ENCODE peak calls at places on chromosomes 6 and 20, in nine cellular contexts. S is fibroblast of lung, A is suprapubic skin, K is choroid plexus epithelial cell, Y is fibroblast of pulmonary artery, H is neural progenitor cell, T is AG09309, C is endodermal cell, Q is RWPE1. U is an unnamed sample.

GRCh38 chr6:124131259-124131658 is 327.6 kb downstream of the NKAIN2 start:
- DNase-seq in S (peak), A (no peak), K (peak), Y (peak), H (no peak), T (no peak), C (no peak), Q (no peak), U (no peak)

GRCh38 chr6:167547751-167548150 is 222.9 kb downstream of the TTLL2 start:
- DNase-seq in S (peak), A (no peak), K (peak), Y (peak), H (no peak), T (no peak), C (no peak), Q (no peak), U (peak)

GRCh38 chr20:19735446-19735845 is 22.6 kb upstream of the RIN2 start:
- DNase-seq in S (peak), A (peak), K (peak), Y (peak), H (no peak), T (peak), C (peak), Q (peak), U (peak)

GRCh38 chr20:52004720-52005119 is 186.9 kb downstream of the ZFP64 start:
- DNase-seq in S (peak), A (no peak), K (peak), Y (peak), H (no peak), T (peak), C (no peak), Q (no peak), U (no peak)

GRCh38 chr20:13915244-13915643 is 75.2 kb downstream of the SEL1L2 start:
- DNase-seq in S (no peak), A (no peak), K (no peak), Y (no peak), H (no peak), T (no peak), C (no peak), Q (no peak), U (no peak)

GRCh38 chr6:94349227-94349626 is 929.9 kb upstream of the EPHA7 start:
- DNase-seq in S (no peak), A (no peak), K (no peak), Y (no peak), H (no peak), T (no peak), C (no peak), Q (no peak), U (no peak)

GRCh38 chr6:149049230-149049629 is 268.3 kb upstream of the TAB2 start:
- DNase-seq in S (peak), A (no peak), K (peak), Y (peak), H (no peak), T (no peak), C (no peak), Q (peak), U (no peak)

GRCh38 chr6:148768646-148769270 is 21.9 kb downstream of the UST start:
- DNase-seq in S (no peak), A (no peak), K (no peak), Y (no peak), H (no peak), T (no peak), C (no peak), Q (no peak), U (no peak)

GRCh38 chr6:119040636-119041035 is 37.8 kb downstream of the FAM184A start:
- DNase-seq in S (no peak), A (no peak), K (no peak), Y (no peak), H (no peak), T (no peak), C (no peak), Q (no peak), U (no peak)

GRCh38 chr6:121522771-121523386 is 87.4 kb downstream of the GJA1 start:
- DNase-seq in S (peak), A (no peak), K (peak), Y (peak), H (no peak), T (no peak), C (no peak), Q (no peak), U (no peak)

GRCh38 chr20:25076731-25077609 is 5.0 kb downstream of the VSX1 start:
- DNase-seq in S (peak), A (no peak), K (no peak), Y (peak), H (peak), T (no peak), C (peak), Q (peak), U (no peak)

GRCh38 chr6:163393923-163394322 is 20.6 kb upstream of the QKI start:
- DNase-seq in S (no peak), A (no peak), K (no peak), Y (no peak), H (no peak), T (no peak), C (no peak), Q (no peak), U (no peak)

GRCh38 chr20:37936451-37936850 is 33.5 kb downstream of the VSTM2L start:
- DNase-seq in S (no peak), A (no peak), K (no peak), Y (no peak), H (no peak), T (no peak), C (no peak), Q (no peak), U (no peak)

GRCh38 chr6:46983007-46983411 is 59.1 kb downstream of the ADGRF1 start:
- DNase-seq in S (peak), A (no peak), K (no peak), Y (no peak), H (peak), T (peak), C (peak), Q (peak), U (no peak)

DNA sequence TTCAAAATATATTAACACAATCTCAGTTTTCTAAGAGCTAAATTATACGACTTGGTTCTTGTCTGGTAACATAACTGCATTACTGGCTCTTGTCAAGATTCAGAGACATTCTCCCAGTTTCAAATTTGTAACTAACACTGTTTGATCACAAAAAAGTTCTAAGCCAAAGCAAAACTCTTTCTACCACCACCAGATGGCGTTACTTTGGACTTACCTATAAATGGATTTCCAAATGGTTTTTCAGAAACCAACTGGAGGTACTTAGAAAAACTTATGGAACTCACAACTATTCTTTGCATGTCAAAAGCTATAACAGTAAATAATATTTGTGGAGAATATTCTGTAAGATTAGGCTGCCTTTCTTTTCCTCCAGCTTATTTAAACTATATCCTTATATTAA is 34.2 kb upstream of the GFRAL start:
- DNase-seq in S (no peak), A (no peak), K (peak), Y (peak), H (peak), T (no peak), C (no peak), Q (peak), U (peak)
- TF ChIP-seq CTCF in S (peak), A (no peak), K (peak), Y (peak), H (peak), T (peak), C (peak), Q (peak), U (peak)

DNA sequence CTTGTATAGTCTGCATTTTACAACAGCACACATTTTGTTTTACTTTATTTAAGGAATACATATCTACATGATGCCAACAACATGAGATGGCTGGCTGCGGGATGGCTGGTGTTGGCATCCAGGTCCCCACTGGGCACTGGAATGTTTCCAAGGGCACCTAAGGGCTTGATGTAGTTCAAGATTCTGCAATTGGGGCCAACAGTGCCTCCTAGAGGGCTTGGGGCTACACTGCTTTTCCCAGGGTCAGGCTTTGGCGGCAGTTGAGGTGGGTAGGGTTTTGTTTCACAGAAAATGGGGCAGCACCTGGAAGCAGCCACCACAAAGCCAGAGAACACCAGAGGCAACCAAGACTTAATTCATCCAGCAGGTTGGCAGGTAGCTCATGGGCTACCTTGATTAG is 202.2 kb upstream of the PRND start:
- DNase-seq in S (no peak), A (no peak), K (peak), Y (no peak), H (peak), T (no peak), C (peak), Q (no peak), U (peak)
- TF ChIP-seq CTCF in S (peak), A (no peak), K (peak), Y (peak), H (peak), T (peak), C (peak), Q (no peak), U (peak)

GRCh38 chr6:129209355-129209754 is 326.4 kb downstream of the LAMA2 start:
- DNase-seq in S (peak), A (no peak), K (peak), Y (no peak), H (no peak), T (peak), C (no peak), Q (no peak), U (no peak)

GRCh38 chr6:129211626-129212025 is 328.7 kb downstream of the LAMA2 start:
- DNase-seq in S (no peak), A (no peak), K (no peak), Y (no peak), H (peak), T (no peak), C (no peak), Q (no peak), U (no peak)

GRCh38 chr6:129212081-129212480 is 329.1 kb downstream of the LAMA2 start:
- DNase-seq in S (peak), A (no peak), K (peak), Y (no peak), H (no peak), T (peak), C (no peak), Q (no peak), U (no peak)

GRCh38 chr6:129208415-129209034 is 325.6 kb downstream of the LAMA2 start:
- DNase-seq in S (no peak), A (no peak), K (no peak), Y (no peak), H (no peak), T (no peak), C (no peak), Q (no peak), U (no peak)

GRCh38 chr6:129210684-129211083 is 327.7 kb downstream of the LAMA2 start:
- DNase-seq in S (no peak), A (no peak), K (no peak), Y (no peak), H (no peak), T (no peak), C (no peak), Q (no peak), U (no peak)
- TF ChIP-seq CTCF in S (no peak), A (no peak), K (no peak), Y (no peak), H (no peak), T (no peak), C (no peak), Q (no peak), U (no peak)

DNA sequence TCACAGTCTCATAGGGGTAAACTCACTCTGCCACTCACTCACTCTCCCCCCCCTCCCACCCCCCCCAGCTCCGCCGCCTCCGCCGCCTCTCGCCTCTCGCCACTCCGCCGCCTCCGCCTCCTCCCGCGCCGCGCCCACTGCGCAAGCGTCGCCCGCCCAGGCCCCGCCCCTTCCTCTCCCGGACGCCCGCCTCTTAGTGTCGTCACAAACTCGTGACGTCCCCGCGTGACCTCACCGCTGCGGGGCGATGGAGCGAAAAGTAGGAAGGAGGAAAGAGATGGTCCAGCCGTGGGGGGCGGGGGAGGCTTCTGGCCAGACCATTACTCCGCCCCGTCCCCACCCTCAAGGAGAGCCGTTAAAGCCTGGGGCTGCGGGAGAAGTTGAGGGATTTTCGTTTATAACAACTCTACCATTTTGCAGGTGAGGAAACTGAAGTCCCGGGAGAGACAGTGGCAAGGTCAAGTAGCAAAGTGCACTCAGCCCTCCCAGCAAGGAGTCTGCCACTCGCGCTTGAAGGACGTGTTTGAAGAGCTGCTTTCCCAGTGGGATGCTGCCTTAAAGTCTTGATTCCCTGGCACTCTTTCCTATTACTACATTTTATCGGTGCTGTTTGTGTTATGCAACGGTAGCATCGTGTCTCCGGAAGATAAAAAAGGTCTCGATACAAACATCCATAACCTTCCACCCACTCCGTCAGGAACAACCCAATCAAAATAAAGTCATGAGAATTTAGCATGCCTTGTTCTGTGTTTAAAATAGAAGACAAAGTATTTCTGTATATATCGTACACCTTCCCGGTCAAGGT is at the start of gene ILRUN:
- DNase-seq in S (peak), A (peak), K (peak), Y (peak), H (peak), T (peak), C (peak), Q (peak), U (peak)
- TF ChIP-seq CTCF in S (no peak), A (no peak), K (no peak), Y (no peak), H (no peak), T (no peak), C (no peak), Q (no peak), U (no peak)

GRCh38 chr6:42960243-42961019 is at the start of gene GNMT:
- DNase-seq in S (peak), A (no peak), K (peak), Y (no peak), H (peak), T (no peak), C (peak), Q (peak), U (no peak)

GRCh38 chr6:42962096-42962495 is 1.5 kb downstream of the GNMT start:
- DNase-seq in S (no peak), A (no peak), K (no peak), Y (no peak), H (no peak), T (no peak), C (no peak), Q (no peak), U (no peak)

GRCh38 chr6:42959917-42960242 is 674 bp upstream of the GNMT start:
- DNase-seq in S (no peak), A (no peak), K (no peak), Y (no peak), H (no peak), T (no peak), C (no peak), Q (no peak), U (no peak)

GRCh38 chr6:42961020-42961470 is 491 bp downstream of the GNMT start:
- DNase-seq in S (no peak), A (no peak), K (no peak), Y (no peak), H (no peak), T (no peak), C (no peak), Q (no peak), U (no peak)

GRCh38 chr6:42958125-42958524 is 2.4 kb upstream of the GNMT start:
- DNase-seq in S (no peak), A (no peak), K (peak), Y (peak), H (no peak), T (no peak), C (no peak), Q (no peak), U (no peak)
- TF ChIP-seq CTCF in S (no peak), A (no peak), K (no peak), Y (no peak), H (no peak), T (no peak), C (no peak), Q (no peak), U (peak)

GRCh38 chr20:43676368-43676767 is 9.5 kb downstream of the MYBL2 start:
- DNase-seq in S (no peak), A (no peak), K (no peak), Y (no peak), H (no peak), T (no peak), C (no peak), Q (no peak), U (no peak)

GRCh38 chr20:43682446-43682845 is 15.5 kb downstream of the MYBL2 start:
- DNase-seq in S (no peak), A (no peak), K (no peak), Y (no peak), H (no peak), T (no peak), C (no peak), Q (no peak), U (no peak)

GRCh38 chr20:43680976-43681375 is 14.1 kb downstream of the MYBL2 start:
- DNase-seq in S (no peak), A (no peak), K (no peak), Y (no peak), H (no peak), T (no peak), C (no peak), Q (no peak), U (no peak)

GRCh38 chr20:43681991-43682410 is 15.1 kb downstream of the MYBL2 start:
- DNase-seq in S (no peak), A (no peak), K (no peak), Y (no peak), H (no peak), T (no peak), C (no peak), Q (no peak), U (no peak)

DNA sequence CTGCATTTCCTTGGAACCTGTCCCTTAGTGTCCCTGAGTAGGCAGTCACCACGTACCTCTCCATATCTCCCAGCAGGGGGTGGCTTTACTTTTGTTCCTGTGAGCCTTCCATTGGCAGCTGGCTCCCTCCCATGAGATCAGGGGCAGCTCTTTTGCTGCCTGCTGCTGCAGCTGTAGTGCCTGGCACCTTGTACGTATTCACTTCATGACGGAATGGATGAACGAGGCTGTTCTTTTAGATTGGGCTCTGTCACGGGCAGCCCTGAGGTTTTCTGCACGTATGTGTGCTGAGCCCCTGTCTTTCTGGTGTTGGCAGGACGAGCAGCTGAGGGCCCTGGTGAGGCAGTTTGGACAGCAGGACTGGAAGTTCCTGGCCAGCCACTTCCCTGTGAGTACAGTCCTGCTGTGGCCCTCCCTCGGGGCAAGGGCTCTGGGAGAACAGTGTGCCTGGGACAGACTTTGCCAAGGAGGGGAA is 14.6 kb downstream of the MYBL2 start:
- DNase-seq in S (no peak), A (no peak), K (no peak), Y (no peak), H (peak), T (no peak), C (no peak), Q (no peak), U (peak)
- TF ChIP-seq CTCF in S (no peak), A (no peak), K (no peak), Y (peak), H (no peak), T (no peak), C (no peak), Q (no peak), U (no peak)

U was measured in A673.